ENCODE peak calls at places on chromosome 1, in four cellular contexts. U, T, S and Z are unnamed samples.

GRCh38 chr1:200951016-200951415 is 56.3 kb downstream of the INAVA start:
- DNase-seq in S (no peak), T (no peak), U (no peak), Z (no peak)

GRCh38 chr1:65276197-65276884 is 33.0 kb upstream of the DNAJC6 start:
- DNase-seq in U (no peak), T (no peak), S (no peak), Z (no peak)

GRCh38 chr1:180170569-180170968 is 15.9 kb downstream of the QSOX1 start:
- DNase-seq in T (no peak), S (no peak), U (peak; percentile 19), Z (no peak)

GRCh38 chr1:206816390-206817287 is 44.3 kb upstream of the IL10 start:
- DNase-seq in U (no peak), S (no peak), T (peak; percentile 73), Z (peak; percentile 71)

GRCh38 chr1:84759756-84760155 is 69.5 kb upstream of the SSX2IP start:
- DNase-seq in U (no peak), T (no peak), S (no peak), Z (no peak)

GRCh38 chr1:155309423-155310021 is 856 bp downstream of the FDPS start:
- DNase-seq in S (no peak), T (no peak), U (no peak), Z (peak; percentile 37)

GRCh38 chr1:6313382-6314265 is 52.7 kb upstream of the GPR153 start:
- DNase-seq in T (no peak), U (no peak), S (no peak), Z (peak; percentile 59)

GRCh38 chr1:221435510-221435909 is 306.4 kb downstream of the DUSP10 start:
- DNase-seq in T (no peak), S (no peak), U (peak; percentile 17), Z (peak; percentile 68)

GRCh38 chr1:234778215-234779159 is 168.5 kb upstream of the IRF2BP2 start:
- DNase-seq in U (no peak), T (no peak), S (no peak), Z (peak; percentile 51)

GRCh38 chr1:231091853-231092301 is 51.8 kb upstream of the FAM89A start:
- DNase-seq in T (no peak), U (peak; percentile 40), S (peak; percentile 69), Z (peak; percentile 67)

GRCh38 chr1:203461717-203462116 is 13.9 kb upstream of the PRELP start:
- DNase-seq in S (no peak), U (no peak), T (no peak), Z (no peak)

GRCh38 chr1:230029244-230029643 is 37.8 kb upstream of the GALNT2 start:
- DNase-seq in S (peak; percentile 24), T (no peak), U (no peak), Z (no peak)

GRCh38 chr1:192529031-192529755 is 46.4 kb upstream of the RGS1 start:
- DNase-seq in U (no peak), S (no peak), T (no peak), Z (no peak)

GRCh38 chr1:96837817-96838216 is 116.2 kb downstream of the PTBP2 start:
- DNase-seq in T (no peak), S (no peak), U (no peak), Z (no peak)

GRCh38 chr1:55204997-55205396 is 10.2 kb downstream of the USP24 start:
- DNase-seq in S (no peak), T (no peak), U (peak; percentile 15), Z (peak; percentile 33)

GRCh38 chr1:109201123-109201703 is 12.5 kb upstream of the SARS1 start:
- DNase-seq in S (peak; percentile 77), U (peak; percentile 49), T (no peak), Z (peak; percentile 92)

GRCh38 chr1:21436488-21437340 is 3.2 kb upstream of the NBPF3 start:
- DNase-seq in T (no peak), U (no peak), S (peak; percentile 72), Z (peak; percentile 24)

GRCh38 chr1:226457307-226457712 is 49.4 kb upstream of the PARP1 start:
- DNase-seq in S (peak; percentile 62), U (no peak), T (no peak), Z (peak; percentile 38)

GRCh38 chr1:64304744-64305143 is 101.3 kb downstream of the UBE2U start:
- DNase-seq in U (no peak), T (no peak), S (no peak), Z (no peak)

GRCh38 chr1:47846981-47847380 is 150.2 kb downstream of the TRABD2B start:
- DNase-seq in S (no peak), T (no peak), U (no peak), Z (no peak)

GRCh38 chr1:208118306-208118705 is 125.9 kb downstream of the PLXNA2 start:
- DNase-seq in U (no peak), S (no peak), T (no peak), Z (no peak)

GRCh38 chr1:201214461-201214860 is 23.8 kb downstream of the IGFN1 start:
- DNase-seq in S (peak; percentile 37), T (no peak), U (no peak), Z (peak; percentile 71)

GRCh38 chr1:24426738-24427468 is 11.3 kb downstream of the NIPAL3 start:
- DNase-seq in S (no peak), T (no peak), U (no peak), Z (no peak)

GRCh38 chr1:94541175-94542087 is at the start of gene F3:
- DNase-seq in T (no peak), S (peak; percentile 88), U (peak; percentile 72), Z (peak; percentile 87)

GRCh38 chr1:14599173-14599754 is 779 bp downstream of the KAZN start:
- DNase-seq in S (peak; percentile 56), U (no peak), T (no peak), Z (peak; percentile 15)

GRCh38 chr1:245862812-245863540 is 644.1 kb downstream of the SMYD3 start:
- DNase-seq in S (no peak), T (no peak), U (no peak), Z (no peak)

GRCh38 chr1:172357753-172358152 is 62.7 kb upstream of the C1orf105 start:
- DNase-seq in S (no peak), T (no peak), U (no peak), Z (no peak)

GRCh38 chr1:53410691-53411090 is 48.5 kb upstream of the DMRTB1 start:
- DNase-seq in U (no peak), T (no peak), S (no peak), Z (no peak)

GRCh38 chr1:248802454-248802853 is 23.3 kb downstream of the SH3BP5L start:
- DNase-seq in U (no peak), T (no peak), S (no peak), Z (no peak)
- TF ChIP-seq NR2C2 in U (no peak), T (no peak), S (no peak), Z (no peak)

GRCh38 chr1:227453962-227454361 is 109.4 kb upstream of the ZNF678 start:
- DNase-seq in T (no peak), S (no peak), U (no peak), Z (no peak)

GRCh38 chr1:227459977-227460376 is 103.4 kb upstream of the ZNF678 start:
- DNase-seq in S (no peak), T (no peak), U (no peak), Z (no peak)

GRCh38 chr1:227454686-227455085 is 108.7 kb upstream of the ZNF678 start:
- DNase-seq in T (no peak), U (no peak), S (no peak), Z (no peak)

GRCh38 chr1:227465256-227465655 is 98.1 kb upstream of the ZNF678 start:
- DNase-seq in U (no peak), T (no peak), S (peak; percentile 64), Z (no peak)

GRCh38 chr1:227459326-227459841 is 104.0 kb upstream of the ZNF678 start:
- DNase-seq in U (no peak), S (no peak), T (no peak), Z (no peak)
- TF ChIP-seq NR2C2 in U (no peak), S (no peak), T (no peak), Z (no peak)

GRCh38 chr1:157218671-157219070 is 80.5 kb upstream of the ETV3 start:
- DNase-seq in U (no peak), S (no peak), T (no peak), Z (no peak)
- TF ChIP-seq NR2C2 in U (no peak), S (no peak), T (no peak), Z (no peak)

GRCh38 chr1:244163861-244164562 is 112.9 kb downstream of the ZBTB18 start:
- DNase-seq in T (no peak), S (no peak), U (no peak), Z (no peak)
- TF ChIP-seq NR2C2 in T (no peak), S (no peak), U (no peak), Z (no peak)

DNA sequence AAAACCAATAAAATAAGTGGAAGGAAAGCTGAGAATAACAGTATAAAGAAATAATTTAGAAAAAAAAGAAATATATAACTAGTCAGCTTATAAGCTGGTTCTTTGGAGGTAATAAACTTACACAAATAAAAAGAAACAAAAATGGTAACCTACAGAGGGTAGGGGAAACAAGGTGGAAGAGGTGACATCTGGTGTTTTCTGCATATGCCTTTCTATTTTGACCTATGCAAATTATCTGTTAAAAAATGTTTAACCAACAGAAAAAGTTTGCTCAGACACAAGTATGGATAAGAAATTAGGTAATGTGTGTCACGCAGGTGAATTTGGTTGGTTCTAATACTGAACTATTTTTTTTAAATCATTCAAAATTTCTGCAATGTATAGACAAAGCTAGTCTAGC is 53.6 kb upstream of the DMRTA2 start:
- DNase-seq in S (no peak), T (no peak), U (no peak), Z (no peak)
- TF ChIP-seq NR2C2 in S (no peak), T (no peak), U (no peak), Z (no peak)

GRCh38 chr1:156806512-156807440 is 9.9 kb downstream of the SH2D2A start:
- DNase-seq in U (no peak), S (no peak), T (no peak), Z (no peak)
- TF ChIP-seq NR2C2 in U (no peak), S (no peak), T (no peak), Z (no peak)

DNA sequence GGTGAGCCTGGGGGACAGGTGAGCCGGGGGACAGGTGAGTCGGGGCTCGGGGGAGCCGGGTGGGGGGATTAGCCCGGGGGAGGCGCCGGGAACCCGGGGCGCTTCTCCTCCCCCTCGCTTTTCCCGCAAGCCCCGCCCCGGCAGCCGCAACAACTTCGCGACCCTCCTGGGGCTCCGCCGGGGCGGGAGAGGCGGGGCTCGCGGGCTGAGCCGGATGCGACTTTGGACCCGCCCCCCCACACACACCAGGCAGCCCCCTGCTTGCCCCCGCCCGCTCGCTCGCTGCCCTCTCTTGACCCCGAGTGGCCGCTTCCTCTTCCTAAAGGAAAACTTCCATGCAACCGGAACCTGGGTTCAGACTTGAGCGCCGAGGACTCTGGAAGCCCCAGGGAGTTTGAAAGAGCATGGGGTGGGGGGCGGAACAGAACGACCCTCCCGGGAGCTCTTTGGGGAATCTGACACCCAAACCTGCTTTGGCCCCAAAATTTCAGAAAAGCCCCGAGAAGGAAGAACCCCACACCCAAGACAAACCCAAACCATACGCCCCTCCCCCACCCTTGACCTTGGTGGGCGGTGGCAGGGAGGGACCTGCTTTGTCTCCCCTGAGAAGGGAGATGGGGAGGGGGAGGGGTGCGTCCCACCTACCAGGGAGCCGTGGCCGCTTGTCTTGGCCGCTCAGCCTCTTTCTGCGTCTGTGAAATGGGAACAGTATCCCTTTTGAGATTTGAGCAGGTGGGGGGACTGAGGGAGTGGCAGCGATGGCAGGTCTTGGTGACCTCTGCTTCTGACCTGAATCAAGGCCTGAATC is 550 bp downstream of the ARHGEF16 start:
- DNase-seq in U (peak; percentile 88), T (no peak), S (peak; percentile 88), Z (peak; percentile 39)
- TF ChIP-seq NR2C2 in U (peak; percentile 11), T (no peak), S (no peak), Z (peak; percentile 61)

GRCh38 chr1:25528881-25529517 is 14.4 kb upstream of the LDLRAP1 start:
- DNase-seq in U (no peak), T (no peak), S (no peak), Z (no peak)
- TF ChIP-seq NR2C2 in U (no peak), T (no peak), S (no peak), Z (no peak)

GRCh38 chr1:213983589-213984386 is 4.0 kb upstream of the PROX1 start:
- DNase-seq in T (no peak), S (no peak), U (no peak), Z (no peak)
- TF ChIP-seq NR2C2 in T (no peak), S (no peak), U (no peak), Z (no peak)

GRCh38 chr1:186059752-186060151 is 315.3 kb downstream of the TPR start:
- DNase-seq in S (no peak), T (no peak), U (no peak), Z (no peak)
- TF ChIP-seq NR2C2 in S (no peak), T (no peak), U (no peak), Z (no peak)